ENCODE peak calls at places on chromosomes 6 and 20, in four cellular contexts. Q, M, D and E are unnamed samples.

GRCh38 chr6:20575125-20575524 is 40.9 kb downstream of the CDKAL1 start:
- DNase-seq in D (no peak), M (no peak), Q (no peak), E (no peak)

GRCh38 chr6:23650676-23651075 is 475.3 kb upstream of the NRSN1 start:
- DNase-seq in Q (no peak), M (no peak), D (no peak), E (peak; percentile 65)

GRCh38 chr6:89359561-89359960 is 7.0 kb upstream of the UBE2J1 start:
- DNase-seq in Q (no peak), D (no peak), M (no peak), E (no peak)

GRCh38 chr6:159002432-159003160 is 2.6 kb upstream of the RSPH3 start:
- DNase-seq in Q (peak; percentile 54), D (peak; percentile 16), M (no peak), E (peak; percentile 75)

GRCh38 chr6:38174806-38175495 is 355.4 kb downstream of the ZFAND3 start:
- DNase-seq in M (no peak), Q (no peak), D (no peak), E (no peak)

GRCh38 chr6:138647006-138647405 is 126.6 kb upstream of the CCDC28A start:
- DNase-seq in M (no peak), D (peak; percentile 90), Q (peak; percentile 72), E (no peak)

GRCh38 chr20:4592316-4593148 is 129.2 kb upstream of the PRND start:
- DNase-seq in Q (peak; percentile 11), M (peak; percentile 76), D (peak; percentile 28), E (peak; percentile 65)

GRCh38 chr6:112835078-112835477 is 487.9 kb downstream of the RFPL4B start:
- DNase-seq in D (no peak), Q (no peak), M (no peak), E (no peak)

GRCh38 chr20:32972181-32973076 is 31.8 kb downstream of the SUN5 start:
- DNase-seq in M (no peak), D (no peak), Q (no peak), E (peak; percentile 26)

GRCh38 chr6:154868143-154868594 is 126.9 kb upstream of the TIAM2 start:
- DNase-seq in Q (peak; percentile 70), D (peak; percentile 76), M (peak; percentile 77), E (peak; percentile 7)

GRCh38 chr6:146028250-146028789 is 542 bp upstream of the GRM1 start:
- DNase-seq in Q (peak; percentile 15), M (peak; percentile 83), D (peak; percentile 67), E (peak; percentile 9)

GRCh38 chr6:124512431-124512830 is 449.8 kb upstream of the RNF217 start:
- DNase-seq in D (no peak), Q (no peak), M (no peak), E (no peak)

GRCh38 chr20:19995220-19995863 is 21.8 kb upstream of the NAA20 start:
- DNase-seq in Q (peak; percentile 43), D (peak; percentile 76), M (peak; percentile 71), E (no peak)

GRCh38 chr20:4898282-4898681 is 103.0 kb downstream of the SLC23A2 start:
- DNase-seq in D (peak; percentile 68), Q (no peak), M (peak; percentile 75), E (peak; percentile 67)

GRCh38 chr6:34773906-34774305 is 16.6 kb downstream of the SNRPC start:
- DNase-seq in M (no peak), Q (no peak), D (no peak), E (no peak)

GRCh38 chr6:129893513-129894098 is 32.5 kb upstream of the TMEM244 start:
- DNase-seq in Q (peak; percentile 30), M (peak; percentile 9), D (peak; percentile 60), E (no peak)

GRCh38 chr20:2137552-2138201 is 36.0 kb downstream of the STK35 start:
- DNase-seq in D (peak; percentile 35), M (no peak), Q (peak; percentile 96), E (no peak)

GRCh38 chr20:5171074-5171789 is 44.4 kb downstream of the CDS2 start:
- DNase-seq in D (no peak), M (no peak), Q (no peak), E (no peak)

GRCh38 chr20:60630609-60631008 is 621.5 kb upstream of the CDH4 start:
- DNase-seq in Q (no peak), D (no peak), M (no peak), E (no peak)

GRCh38 chr6:127690092-127690491 is 113.1 kb downstream of the C6orf58 start:
- DNase-seq in M (peak; percentile 12), D (peak; percentile 55), Q (peak; percentile 16), E (peak; percentile 1)

GRCh38 chr20:57829336-57829735 is 119.5 kb upstream of the PMEPA1 start:
- DNase-seq in D (no peak), Q (no peak), M (no peak), E (no peak)

GRCh38 chr6:70957284-70957617 is 391 bp upstream of the B3GAT2 start:
- DNase-seq in D (no peak), M (no peak), Q (no peak), E (no peak)

GRCh38 chr20:34595377-34596184 is 37.1 kb downstream of the MAP1LC3A start:
- DNase-seq in M (no peak), D (no peak), Q (no peak), E (no peak)

GRCh38 chr6:45479834-45480696 is 102.3 kb upstream of the SUPT3H start:
- DNase-seq in Q (peak; percentile 28), M (peak; percentile 8), D (peak; percentile 73), E (no peak)

GRCh38 chr20:45968081-45968671 is 3.8 kb downstream of the ZNF335 start:
- DNase-seq in Q (no peak), M (no peak), D (no peak), E (no peak)

GRCh38 chr20:19347943-19348456 is 135.6 kb downstream of the SLC24A3 start:
- DNase-seq in D (no peak), M (no peak), Q (no peak), E (no peak)

GRCh38 chr6:42361036-42361435 is 90.7 kb downstream of the TRERF1 start:
- DNase-seq in M (no peak), D (no peak), Q (no peak), E (no peak)

GRCh38 chr6:170095273-170095976 is 195.5 kb downstream of the DLL1 start:
- DNase-seq in M (no peak), D (no peak), Q (no peak), E (no peak)

DNA sequence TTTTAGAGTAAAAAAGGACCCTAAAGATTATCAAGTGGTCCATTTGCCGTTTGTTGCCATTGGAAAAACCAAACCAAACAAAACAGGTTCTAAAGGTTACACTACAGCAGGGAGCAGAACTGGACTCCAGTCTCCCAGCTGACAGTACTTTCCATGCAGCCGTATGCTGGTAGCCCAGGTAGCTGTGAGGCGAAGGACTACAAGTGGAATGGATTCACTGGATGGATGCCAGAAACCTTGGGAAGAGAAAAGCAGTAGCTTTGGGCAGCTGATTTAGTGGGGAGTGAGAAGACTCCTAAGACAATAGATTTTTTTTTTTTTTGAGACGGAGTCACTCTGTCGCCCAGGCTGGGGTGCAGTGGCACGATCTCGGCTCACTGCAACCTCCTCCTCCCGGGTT is 88.3 kb downstream of the SASH1 start:
- DNase-seq in Q (no peak), D (no peak), M (no peak), E (no peak)
- TF ChIP-seq CTCF in Q (no peak), D (no peak), M (no peak), E (no peak)

DNA sequence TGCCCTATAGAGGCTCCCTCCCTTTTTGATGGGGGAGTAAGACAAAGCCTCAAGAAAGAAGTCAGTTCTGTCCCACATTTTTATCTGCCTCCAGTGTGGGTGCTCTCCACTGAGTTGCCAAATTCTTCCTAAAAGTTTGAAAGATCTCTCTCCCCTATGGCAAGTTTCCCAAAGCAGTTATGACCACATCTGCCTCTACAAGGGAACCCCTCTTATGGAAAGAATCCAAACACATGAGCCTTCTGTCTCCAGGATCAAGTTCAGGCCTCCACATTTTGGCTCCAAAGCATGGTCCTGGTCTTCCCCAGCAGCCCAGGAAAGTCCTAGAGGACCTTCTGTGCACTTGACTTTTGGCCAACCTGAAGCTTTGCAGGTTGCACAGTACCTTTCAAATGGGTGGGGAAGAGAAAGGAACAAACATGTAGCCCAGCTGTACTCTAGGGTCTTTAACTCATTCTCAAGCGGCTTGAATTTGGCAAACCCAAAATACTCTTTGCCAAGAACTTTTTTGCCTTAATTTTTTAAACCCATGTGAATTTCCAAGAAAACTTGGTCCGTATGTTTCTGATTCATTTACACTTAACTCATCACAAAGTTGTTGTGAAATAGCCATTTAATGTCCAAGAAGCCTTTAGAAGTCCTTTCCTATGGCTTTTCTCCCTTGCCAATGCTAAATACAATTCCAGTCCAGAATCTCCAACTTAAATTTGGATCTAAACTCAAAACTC is 240.0 kb upstream of the TBX18 start:
- DNase-seq in Q (no peak), M (no peak), D (peak; percentile 83), E (no peak)
- TF ChIP-seq CTCF in Q (no peak), M (no peak), D (no peak), E (no peak)

DNA sequence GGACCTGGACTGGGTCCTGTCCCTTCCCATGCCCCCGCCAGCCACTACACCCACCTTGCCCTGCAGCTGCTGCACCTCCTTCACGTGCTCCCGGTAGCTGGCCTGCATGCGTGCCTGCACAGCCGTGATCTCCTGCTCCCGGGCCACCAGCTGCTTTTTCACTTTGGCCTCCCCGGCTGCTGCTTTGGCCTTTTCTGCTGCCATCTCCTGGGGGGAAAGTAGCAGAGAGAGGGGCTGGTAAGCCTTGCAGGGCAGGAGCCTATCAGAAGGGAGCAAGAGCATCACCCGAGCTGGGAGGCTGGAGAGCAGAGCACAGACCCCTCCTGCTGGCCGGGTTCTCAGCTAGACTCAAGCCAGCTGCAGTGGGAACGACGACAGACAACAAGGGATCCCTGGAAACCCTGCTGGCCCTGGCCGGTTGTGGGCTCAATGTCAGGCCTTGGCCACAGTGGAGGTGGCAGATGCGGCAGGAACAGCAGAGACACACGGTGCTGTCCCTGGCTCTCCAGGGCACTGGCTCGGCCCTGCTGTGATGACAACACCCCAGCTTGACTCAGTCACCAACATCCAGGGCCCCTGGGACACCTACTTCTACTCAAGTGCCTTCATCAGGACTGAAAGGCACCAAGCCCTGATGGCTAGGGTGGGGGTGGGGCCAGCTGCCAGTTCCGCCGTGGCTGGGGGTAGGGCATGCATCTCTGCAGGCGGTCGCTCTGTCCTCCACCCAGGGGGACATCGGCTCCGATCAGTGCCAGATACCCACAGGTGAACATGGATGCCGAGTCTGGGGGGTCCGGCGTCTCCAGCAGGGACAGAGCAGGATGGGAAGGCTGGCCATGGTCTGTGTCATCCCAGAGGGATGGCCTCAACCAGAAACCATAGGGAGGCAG is 45.3 kb downstream of the RRBP1 start:
- DNase-seq in D (no peak), Q (no peak), M (no peak), E (no peak)
- TF ChIP-seq CTCF in D (no peak), Q (no peak), M (no peak), E (no peak)

DNA sequence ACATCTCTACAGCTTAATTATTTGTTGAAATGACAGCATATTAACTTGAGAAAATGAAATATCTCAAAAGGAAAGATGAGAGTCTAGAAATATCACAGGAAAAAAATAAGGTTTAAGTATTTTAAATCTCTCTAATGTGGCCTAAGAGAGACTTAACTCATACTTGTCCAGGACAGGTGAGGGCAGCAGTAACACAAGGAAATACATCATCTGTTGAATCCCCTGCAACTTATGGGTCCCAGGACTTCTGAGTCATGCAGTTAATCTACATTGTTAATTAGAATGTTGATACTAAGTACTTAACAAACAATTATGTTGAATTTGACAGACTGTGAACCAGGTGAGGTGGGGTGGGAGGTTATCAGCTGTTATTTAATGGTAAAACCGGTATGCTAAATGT is 87.8 kb downstream of the CEP57L1 start:
- DNase-seq in Q (no peak), M (no peak), D (no peak), E (no peak)
- TF ChIP-seq CTCF in Q (no peak), M (no peak), D (no peak), E (no peak)